ENCODE peak calls at places on chromosomes 16 and 17, in four cellular contexts. M is H1, L is HCT116, W is A549. B is an unnamed sample.

GRCh38 chr16:30619207-30619606 is 9.0 kb upstream of the ZNF689 start:
- DNase-seq in L (no peak), M (no peak), W (no peak), B (no peak)

GRCh38 chr17:28018439-28019070 is 23.9 kb upstream of the NLK start:
- DNase-seq in L (no peak), W (no peak), M (no peak), B (no peak)

GRCh38 chr16:19384656-19385055 is 33.0 kb upstream of the TMC5 start:
- DNase-seq in W (no peak), M (no peak), L (peak), B (no peak)

GRCh38 chr17:7393613-7394451 is 493 bp downstream of the PLSCR3 start:
- DNase-seq in W (peak), L (no peak), M (no peak), B (no peak)

GRCh38 chr16:73197598-73197997 is 149.7 kb upstream of the ZFHX3 start:
- DNase-seq in W (no peak), M (no peak), L (no peak), B (no peak)

GRCh38 chr17:60695960-60696359 is 18.3 kb downstream of the BCAS3 start:
- DNase-seq in W (no peak), L (no peak), M (no peak), B (no peak)

GRCh38 chr16:68533937-68534336 is 5.2 kb upstream of the ZFP90 start:
- DNase-seq in L (no peak), M (no peak), W (no peak), B (no peak)

GRCh38 chr17:48729335-48730239 is 1.0 kb upstream of the HOXB13 start:
- DNase-seq in M (no peak), L (no peak), W (no peak), B (no peak)

GRCh38 chr17:15963670-15964110 is 18.8 kb downstream of the ADORA2B start:
- DNase-seq in W (no peak), M (no peak), L (peak), B (no peak)

GRCh38 chr16:48321307-48322036 is 63.7 kb downstream of the SIAH1 start:
- DNase-seq in M (no peak), W (no peak), L (no peak), B (peak)

GRCh38 chr17:9802294-9802693 is 10.9 kb upstream of the DHRS7C start:
- DNase-seq in M (no peak), W (peak), L (peak), B (no peak)

GRCh38 chr17:1420163-1420562 is 20.1 kb upstream of the YWHAE start:
- DNase-seq in L (no peak), W (no peak), M (no peak), B (no peak)

GRCh38 chr16:89759742-89760366 is 38.5 kb downstream of the ZNF276 start:
- DNase-seq in L (no peak), W (no peak), M (no peak), B (no peak)

GRCh38 chr17:76569607-76570279 is 15.9 kb downstream of the ST6GALNAC2 start:
- DNase-seq in L (no peak), W (no peak), M (no peak), B (no peak)

GRCh38 chr16:637081-638018 is 1.2 kb upstream of the METTL26 start:
- DNase-seq in L (no peak), W (peak), M (no peak), B (peak)

GRCh38 chr17:13476722-13477121 is 125.0 kb downstream of the HS3ST3A1 start:
- DNase-seq in W (no peak), M (no peak), L (no peak), B (no peak)

GRCh38 chr16:77794586-77794985 is 6.2 kb downstream of the VAT1L start:
- DNase-seq in L (no peak), M (no peak), W (no peak), B (no peak)

GRCh38 chr17:41917957-41918391 is 777 bp downstream of the ACLY start:
- DNase-seq in L (no peak), W (no peak), M (no peak), B (peak)

GRCh38 chr16:85589688-85590505 is 23.2 kb upstream of the GSE1 start:
- DNase-seq in W (no peak), L (no peak), M (no peak), B (no peak)
- TF ChIP-seq POLR2A in W (no peak), L (no peak), M (no peak), B (no peak)

GRCh38 chr16:2157480-2158261 is 2.1 kb downstream of the TRAF7 start:
- DNase-seq in L (no peak), W (no peak), M (no peak), B (no peak)
- H3K4me3 ChIP-seq in L (no peak), W (peak), M (no peak), B (peak)

DNA sequence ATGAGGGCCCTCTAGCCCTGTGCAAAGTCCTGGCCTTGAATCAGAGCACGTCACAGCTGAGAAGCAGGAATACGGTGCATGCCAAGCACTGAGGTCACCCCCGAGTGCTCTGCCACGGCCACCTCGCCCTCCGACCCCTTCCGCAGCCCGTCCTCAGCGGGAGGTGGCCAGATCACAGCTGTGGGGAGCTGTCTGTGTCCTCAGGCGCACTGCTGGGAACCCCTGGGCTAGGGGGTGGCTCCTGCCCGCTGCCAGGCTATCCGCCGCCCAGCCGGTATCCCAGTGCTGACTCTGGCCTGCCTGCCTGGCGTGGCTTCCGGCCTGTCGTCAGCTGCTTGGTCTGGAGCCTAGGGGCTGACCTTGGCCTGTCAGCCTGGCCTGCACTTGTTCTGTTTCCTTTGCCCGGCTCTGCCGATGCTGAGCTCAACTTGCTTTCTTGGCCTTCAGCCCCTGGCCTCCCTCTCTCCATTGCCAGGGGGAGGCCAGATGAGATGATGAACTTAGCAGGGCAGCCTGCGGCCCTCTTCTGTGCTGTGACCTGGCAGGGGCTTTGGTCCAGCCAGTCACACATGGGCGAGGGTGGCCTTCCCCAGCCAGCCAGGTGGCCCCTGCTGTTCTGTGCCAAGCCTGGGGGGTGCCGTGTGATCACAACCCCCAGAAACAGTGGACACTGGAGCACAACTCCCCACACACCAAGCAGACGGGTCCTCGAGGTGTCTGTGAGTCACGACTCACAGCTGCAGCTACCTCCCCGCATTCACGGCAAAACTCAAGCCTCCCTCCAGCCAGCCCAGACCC is 77.4 kb downstream of the ZDHHC7 start:
- DNase-seq in L (no peak), W (no peak), M (no peak), B (no peak)
- TF ChIP-seq MAX in L (no peak), W (no peak), M (no peak), B (no peak)

DNA sequence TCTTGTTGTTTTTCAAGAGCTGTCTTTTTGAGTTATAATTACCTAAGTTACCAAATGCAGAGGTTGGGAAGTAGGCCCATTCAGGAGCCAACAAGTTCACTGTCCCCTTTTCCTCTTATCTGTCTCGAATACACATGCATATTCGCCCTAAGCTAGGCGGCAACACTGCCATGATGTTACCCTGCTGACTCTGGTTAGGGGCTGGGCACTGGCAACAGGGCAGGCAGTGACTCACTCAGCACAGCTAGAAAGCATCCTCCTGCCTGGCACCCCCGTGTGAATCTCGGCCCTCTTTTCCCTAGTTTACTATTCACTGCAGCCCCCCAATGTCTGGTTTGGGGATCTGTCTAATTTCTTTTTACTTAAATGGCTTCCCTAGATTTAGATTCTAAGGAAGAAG is 13.8 kb downstream of the DBF4B start:
- DNase-seq in W (no peak), L (no peak), M (no peak), B (no peak)
- TF ChIP-seq POLR2A in W (no peak), L (no peak), M (no peak), B (no peak)

DNA sequence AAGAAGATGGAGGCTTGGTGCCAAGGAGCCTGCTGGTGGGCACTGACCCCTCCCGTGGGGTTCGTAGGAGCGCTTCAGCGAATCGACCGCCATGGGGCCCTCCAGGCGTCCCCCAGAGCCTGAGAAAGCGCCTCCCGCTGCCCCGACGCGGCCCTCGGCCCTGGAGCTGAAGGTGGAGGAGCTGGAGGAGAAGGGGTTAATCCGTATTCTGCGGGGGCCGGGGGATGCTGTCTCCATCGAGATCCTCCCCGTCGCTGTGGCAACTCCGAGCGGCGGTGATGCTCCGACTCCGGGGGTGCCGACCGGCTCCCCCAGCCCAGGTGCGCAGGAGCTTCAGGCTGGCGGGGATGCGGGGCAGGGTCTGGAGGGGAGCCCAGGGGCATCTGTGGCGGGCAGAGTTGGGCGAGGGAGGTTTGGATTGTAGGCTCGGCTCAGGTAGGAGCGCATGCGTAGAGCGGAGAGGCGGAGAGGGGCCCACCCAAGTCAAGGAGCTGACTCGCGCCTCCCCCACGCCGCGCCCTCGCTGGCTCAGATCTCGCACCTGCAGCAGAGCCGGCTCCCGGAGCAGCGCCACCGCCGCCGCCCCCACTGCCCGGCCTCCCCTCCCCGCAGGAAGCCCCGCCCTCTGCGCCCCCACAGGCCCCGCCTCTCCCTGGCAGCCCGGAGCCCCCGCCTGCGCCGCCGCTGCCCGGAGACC is 19.8 kb downstream of the FMNL1 start:
- DNase-seq in M (no peak), L (no peak), W (no peak), B (no peak)
- H3K4me3 ChIP-seq in M (peak), L (no peak), W (no peak), B (no peak)

GRCh38 chr17:32264823-32265191 is 825 bp upstream of the RHBDL3 start:
- DNase-seq in L (no peak), W (no peak), M (no peak), B (no peak)

GRCh38 chr17:32265896-32266388 is 310 bp downstream of the RHBDL3 start:
- DNase-seq in M (no peak), W (no peak), L (no peak), B (no peak)

GRCh38 chr17:32265192-32265895 is at the start of gene RHBDL3:
- DNase-seq in M (no peak), W (peak), L (no peak), B (no peak)

GRCh38 chr17:32267690-32268205 is 2.1 kb downstream of the RHBDL3 start:
- DNase-seq in L (no peak), M (no peak), W (no peak), B (no peak)

GRCh38 chr17:32266389-32267269 is 997 bp downstream of the RHBDL3 start:
- DNase-seq in L (no peak), M (no peak), W (no peak), B (peak)
- TF ChIP-seq MAX in L (no peak), M (no peak), W (no peak), B (no peak)

DNA sequence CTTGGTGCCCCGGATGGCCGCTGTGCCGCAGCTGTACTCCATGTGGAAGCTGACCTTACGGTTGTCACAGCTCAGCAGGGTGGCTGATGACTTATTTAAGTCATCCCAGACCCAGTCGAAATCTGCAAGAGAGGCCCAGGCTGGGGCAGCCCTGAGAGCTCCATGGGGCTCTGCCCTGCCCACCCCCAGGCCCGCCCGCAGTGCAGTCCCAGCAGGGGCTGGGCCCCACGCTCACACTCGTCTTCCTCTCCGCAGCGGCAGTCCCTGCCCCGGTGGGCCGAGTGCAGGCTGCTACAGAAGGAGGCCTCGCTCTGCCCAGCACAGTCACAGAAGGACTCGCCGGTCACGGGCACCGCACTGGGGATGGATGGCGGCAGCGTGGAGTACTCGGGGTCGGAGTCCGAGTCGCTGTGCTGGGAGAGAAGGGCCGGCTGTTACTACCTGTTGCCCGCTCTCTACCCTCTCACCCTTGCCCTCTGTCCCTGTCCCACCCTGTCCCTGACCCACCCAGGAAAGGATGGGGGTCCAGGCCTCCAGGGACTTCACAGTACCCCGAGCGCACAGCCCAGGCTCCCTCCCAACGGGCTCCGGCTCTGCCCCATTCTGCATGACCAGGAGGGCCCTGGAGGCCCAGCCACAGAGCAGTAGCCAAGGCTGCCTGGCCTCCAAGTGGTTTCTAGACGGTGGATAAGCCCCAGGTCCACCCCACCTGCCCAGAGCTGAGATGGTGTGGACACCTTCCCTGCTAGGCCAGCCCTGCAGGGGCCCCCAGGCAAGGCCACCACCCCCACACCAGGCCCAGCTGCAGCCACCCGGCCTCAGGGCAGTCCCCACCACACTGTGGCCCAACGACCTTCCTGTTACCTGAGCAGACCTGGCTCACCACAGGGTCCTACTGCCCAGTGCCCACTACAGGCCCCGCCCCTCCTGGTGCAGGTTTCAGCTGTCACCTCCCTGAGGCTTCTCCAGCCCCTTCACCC is 3.9 kb downstream of the SPSB3 start:
- DNase-seq in L (no peak), W (no peak), M (no peak), B (no peak)
- TF ChIP-seq POLR2A in L (peak), W (peak), M (no peak), B (no peak)

GRCh38 chr17:74453665-74454196 is 12.7 kb upstream of the CD300A start:
- DNase-seq in L (no peak), W (peak), M (no peak), B (no peak)
- H3K4me3 ChIP-seq in L (peak), W (peak), M (peak), B (no peak)

B was measured in NB4.